ENCODE peak calls at places on chromosome 17, in nine cellular contexts. Z is colonic mucosa, C is uterus, Y is H9, F is breast epithelium, P is cardiac muscle cell, V is lung, L is left lung, A is spleen. X is an unnamed sample.

GRCh38 chr17:12395733-12396354 is 269.8 kb upstream of the MYOCD start:
- DNase-seq in Z (peak; percentile 23), C (no peak), Y (peak; percentile 68), F (no peak), P (peak; percentile 2), V (peak; percentile 25), L (no peak), A (no peak), X (no peak)

GRCh38 chr17:38453951-38454421 is 25.7 kb downstream of the ARHGAP23 start:
- DNase-seq in Z (no peak), C (peak; percentile 52), Y (no peak), F (no peak), P (peak; percentile 65), V (no peak), L (no peak), A (no peak), X (no peak)

GRCh38 chr17:50204431-50204830 is 3.0 kb upstream of the COL1A1 start:
- DNase-seq in Z (no peak), C (peak; percentile 26), Y (no peak), F (no peak), P (no peak), V (no peak), L (no peak), A (no peak), X (no peak)

GRCh38 chr17:6072157-6072556 is 2.0 kb downstream of the WSCD1 start:
- DNase-seq in Z (no peak), C (no peak), Y (no peak), F (no peak), P (no peak), V (no peak), L (no peak), A (no peak), X (no peak)

GRCh38 chr17:50162466-50163254 is 3.1 kb upstream of the SGCA start:
- DNase-seq in Z (no peak), C (no peak), Y (no peak), F (no peak), P (no peak), V (no peak), L (no peak), A (no peak), X (no peak)

GRCh38 chr17:8192070-8192815 is 2.3 kb upstream of the BORCS6 start:
- DNase-seq in Z (peak; percentile 90), C (peak; percentile 80), Y (peak; percentile 97), F (peak; percentile 74), P (peak; percentile 93), V (peak; percentile 86), L (peak; percentile 82), A (no peak), X (peak; percentile 25)

GRCh38 chr17:29930399-29931010 is 477 bp upstream of the SSH2 start:
- DNase-seq in Z (peak; percentile 36), C (no peak), Y (no peak), F (no peak), P (no peak), V (no peak), L (no peak), A (no peak), X (no peak)

GRCh38 chr17:33012522-33013033 is 20.9 kb downstream of the SPACA3 start:
- DNase-seq in Z (no peak), C (no peak), Y (no peak), F (no peak), P (peak; percentile 91), V (no peak), L (peak; percentile 68), A (no peak), X (no peak)

GRCh38 chr17:60887607-60888028 is 210.0 kb downstream of the BCAS3 start:
- DNase-seq in Z (no peak), C (no peak), Y (no peak), F (no peak), P (no peak), V (no peak), L (no peak), A (no peak), X (no peak)

GRCh38 chr17:32452281-32452680 is 8.0 kb downstream of the PSMD11 start:
- DNase-seq in Z (no peak), C (no peak), Y (no peak), F (no peak), P (no peak), V (no peak), L (no peak), A (no peak), X (no peak)

GRCh38 chr17:78879679-78880186 is 23.3 kb downstream of the CEP295NL start:
- DNase-seq in Z (peak; percentile 42), C (peak; percentile 88), Y (no peak), F (peak; percentile 58), P (peak; percentile 97), V (peak; percentile 58), L (peak; percentile 69), A (peak; percentile 87), X (no peak)

GRCh38 chr17:63276376-63276775 is 169.7 kb downstream of the CYB561 start:
- DNase-seq in Z (no peak), C (no peak), Y (no peak), F (no peak), P (no peak), V (no peak), L (no peak), A (no peak), X (no peak)

GRCh38 chr17:17120294-17120693 is 78.0 kb downstream of the MPRIP start:
- DNase-seq in Z (no peak), C (no peak), Y (no peak), F (no peak), P (no peak), V (no peak), L (no peak), A (no peak), X (no peak)

GRCh38 chr17:46854515-46854914 is 3.1 kb downstream of the WNT9B start:
- DNase-seq in Z (no peak), C (no peak), Y (no peak), F (no peak), P (no peak), V (no peak), L (no peak), A (peak; percentile 8), X (no peak)

GRCh38 chr17:68771867-68772515 is 170.8 kb upstream of the FAM20A start:
- DNase-seq in Z (peak; percentile 25), C (no peak), Y (no peak), F (no peak), P (peak; percentile 91), V (no peak), L (no peak), A (no peak), X (no peak)

GRCh38 chr17:79339311-79339710 is 264.7 kb downstream of the ENGASE start:
- DNase-seq in Z (no peak), C (no peak), Y (no peak), F (no peak), P (no peak), V (no peak), L (no peak), A (no peak), X (no peak)

GRCh38 chr17:81190591-81190990 is 24.6 kb upstream of the AATK start:
- DNase-seq in Z (no peak), C (no peak), Y (no peak), F (no peak), P (no peak), V (no peak), L (no peak), A (no peak), X (no peak)

GRCh38 chr17:1709403-1709891 is 730 bp downstream of the TLCD2 start:
- DNase-seq in Z (peak; percentile 29), C (no peak), Y (peak; percentile 48), F (no peak), P (peak; percentile 40), V (no peak), L (no peak), A (no peak), X (no peak)

GRCh38 chr17:38558751-38559024 is 47.1 kb downstream of the SRCIN1 start:
- DNase-seq in Z (no peak), C (no peak), Y (no peak), F (no peak), P (no peak), V (no peak), L (no peak), A (no peak), X (no peak)

GRCh38 chr17:54324813-54325212 is 502.1 kb downstream of the KIF2B start:
- DNase-seq in Z (no peak), C (no peak), Y (no peak), F (no peak), P (no peak), V (no peak), L (no peak), A (no peak), X (no peak)
- H3K9me3 ChIP-seq in Z (no peaks in the 10 kb centered on the region), C (no peaks in the 10 kb centered on the region), Y (no peaks in the 10 kb centered on the region), F (no peaks in the 10 kb centered on the region), P (no peaks in the 10 kb centered on the region), V (peaks cover 4% of the 10 kb centered on the region), L (peaks cover 45% of the 10 kb centered on the region), A (peaks cover 61% of the 10 kb centered on the region), X (no peaks in the 10 kb centered on the region)

DNA sequence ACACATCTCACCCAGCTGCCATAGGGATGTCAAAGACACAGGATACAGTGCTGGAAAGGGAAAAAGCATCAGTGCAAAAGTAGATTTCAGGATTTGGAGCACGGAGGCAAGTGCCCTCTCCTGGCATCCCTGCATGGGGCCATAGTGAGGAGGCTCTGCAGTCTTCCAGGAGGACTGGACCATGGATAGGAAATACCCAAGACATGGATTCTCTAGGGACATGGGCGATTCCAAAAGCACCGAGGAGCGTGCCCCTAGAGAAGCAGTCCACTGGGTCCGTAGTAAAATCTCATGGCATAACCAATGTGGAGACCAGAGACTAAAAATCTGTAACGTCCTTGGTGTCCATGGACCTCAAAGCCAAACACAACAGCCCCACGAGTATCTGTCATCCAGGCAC is 818.2 kb downstream of the KCNJ18 start:
- DNase-seq in Z (no peak), C (no peak), Y (no peak), F (no peak), P (no peak), V (no peak), L (no peak), A (no peak), X (no peak)
- H3K9me3 ChIP-seq in Z (no peaks in the 10 kb centered on the region), C (no peaks in the 10 kb centered on the region), Y (peaks cover 84% of the 10 kb centered on the region), F (peaks cover 7% of the 10 kb centered on the region), P (no peaks in the 10 kb centered on the region), V (no peaks in the 10 kb centered on the region), L (peaks cover 33% of the 10 kb centered on the region), A (peaks cover 51% of the 10 kb centered on the region), X (no peaks in the 10 kb centered on the region)

GRCh38 chr17:26818736-26819135 is 475.2 kb upstream of the WSB1 start:
- DNase-seq in Z (no peak), C (no peak), Y (no peak), F (no peak), P (peak; percentile 6), V (no peak), L (no peak), A (no peak), X (no peak)
- H3K9me3 ChIP-seq in Z (peaks cover 4% of the 10 kb centered on the region), C (no peaks in the 10 kb centered on the region), Y (peaks cover 100% of the 10 kb centered on the region), F (peaks cover 61% of the 10 kb centered on the region), P (peaks cover 8% of the 10 kb centered on the region), V (peaks cover 23% of the 10 kb centered on the region), L (peaks cover 97% of the 10 kb centered on the region), A (peaks cover 98% of the 10 kb centered on the region), X (peaks cover 6% of the 10 kb centered on the region)

GRCh38 chr17:54269886-54270285 is 447.2 kb downstream of the KIF2B start:
- DNase-seq in Z (no peak), C (no peak), Y (no peak), F (no peak), P (no peak), V (no peak), L (no peak), A (no peak), X (no peak)

DNA sequence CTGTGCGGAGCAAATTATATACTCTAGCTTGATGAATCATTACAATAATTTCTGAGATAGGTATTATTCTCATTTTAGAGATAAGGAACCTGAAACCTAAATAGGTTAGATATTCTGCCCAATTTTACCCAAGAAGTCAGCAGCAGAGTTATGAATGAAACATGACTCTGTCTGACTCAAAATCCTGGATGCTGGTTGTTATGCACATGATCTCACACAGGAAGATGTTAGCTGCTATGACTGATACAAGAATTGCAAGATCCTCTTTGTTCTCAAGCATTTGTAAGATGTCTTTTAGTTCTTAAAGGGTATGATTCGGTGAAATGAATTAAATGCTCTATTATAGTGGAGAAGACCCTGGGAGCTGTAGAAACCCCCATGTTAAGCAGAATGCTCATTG is 447.8 kb downstream of the KIF2B start:
- DNase-seq in Z (no peak), C (no peak), Y (no peak), F (no peak), P (no peak), V (no peak), L (no peak), A (no peak), X (no peak)
- H3K9me3 ChIP-seq in Z (no peaks in the 10 kb centered on the region), C (no peaks in the 10 kb centered on the region), Y (no peaks in the 10 kb centered on the region), F (no peaks in the 10 kb centered on the region), P (no peaks in the 10 kb centered on the region), V (no peaks in the 10 kb centered on the region), L (no peaks in the 10 kb centered on the region), A (peaks cover 20% of the 10 kb centered on the region), X (no peaks in the 10 kb centered on the region)